ENCODE peak calls at places on chromosomes 1 and 21, in five cellular contexts. U, W, B, Z and A are unnamed samples.

GRCh38 chr1:87331319-87332269 is 2.9 kb downstream of the LMO4 start:
- DNase-seq in Z (peak; percentile 96), B (peak; percentile 93), U (peak; percentile 77), W (no peak), A (no peak)

GRCh38 chr1:106268070-106268469 is 788.4 kb upstream of the PRMT6 start:
- DNase-seq in B (no peak), Z (no peak), U (peak; percentile 36), W (no peak), A (no peak)

GRCh38 chr1:191025896-191026642 is 548.4 kb upstream of the BRINP3 start:
- DNase-seq in B (no peak), Z (no peak), W (no peak), U (no peak), A (no peak)

GRCh38 chr1:32647308-32648134 is 2.8 kb downstream of the ZBTB8OS start:
- DNase-seq in B (no peak), Z (no peak), W (no peak), U (no peak), A (no peak)

GRCh38 chr1:110161165-110161564 is 10.9 kb downstream of the SLC6A17 start:
- DNase-seq in W (no peak), Z (no peak), B (no peak), U (no peak), A (no peak)

GRCh38 chr1:248416226-248416625 is 13.4 kb downstream of the OR2T1 start:
- DNase-seq in W (no peak), Z (no peak), B (no peak), U (no peak), A (no peak)

GRCh38 chr1:112905420-112906154 is 50.4 kb downstream of the SLC16A1 start:
- DNase-seq in U (no peak), Z (no peak), B (peak; percentile 65), W (no peak), A (no peak)

GRCh38 chr21:36867506-36867905 is 99.0 kb downstream of the HLCS start:
- DNase-seq in Z (peak; percentile 62), U (no peak), W (no peak), B (no peak), A (no peak)

GRCh38 chr21:46124926-46125845 is 27.3 kb downstream of the COL6A2 start:
- DNase-seq in B (peak; percentile 87), W (no peak), Z (no peak), U (no peak), A (no peak)

DNA sequence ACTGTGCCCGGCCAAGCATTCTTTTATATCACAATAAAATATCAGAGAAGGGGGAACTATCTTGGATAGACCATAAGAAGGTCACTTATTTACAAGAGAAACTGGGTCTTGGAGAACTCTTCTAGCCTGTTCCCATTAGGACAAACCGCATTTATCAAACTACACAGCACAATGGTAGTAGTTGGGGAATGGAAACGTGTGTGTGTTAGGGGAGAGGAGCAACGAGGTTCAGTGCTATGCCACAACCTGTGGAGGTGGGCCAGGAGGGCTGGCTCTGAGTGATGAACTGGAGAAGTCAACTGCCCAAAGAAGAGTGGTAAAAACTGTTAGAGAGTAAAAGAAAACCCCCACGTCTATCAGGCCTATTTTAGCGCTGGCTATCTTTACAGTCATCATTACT is 1.6 kb downstream of the DONSON start:
- DNase-seq in U (no peak), W (no peak), B (peak; percentile 80), Z (no peak), A (no peak)
- H3K4me3 ChIP-seq in U (no peak overlapping the region), W (no peak overlapping the region), B (peak overlapping the region; percentile 10), Z (no peak overlapping the region), A (peak overlapping the region; percentile 72)

GRCh38 chr21:33684068-33684467 is 41.8 kb downstream of the ITSN1 start:
- DNase-seq in Z (no peak), B (no peak), U (no peak), W (no peak), A (no peak)
- H3K4me3 ChIP-seq in Z (no peak overlapping the region), B (no peak overlapping the region), U (no peak overlapping the region), W (no peak overlapping the region), A (no peak overlapping the region)

DNA sequence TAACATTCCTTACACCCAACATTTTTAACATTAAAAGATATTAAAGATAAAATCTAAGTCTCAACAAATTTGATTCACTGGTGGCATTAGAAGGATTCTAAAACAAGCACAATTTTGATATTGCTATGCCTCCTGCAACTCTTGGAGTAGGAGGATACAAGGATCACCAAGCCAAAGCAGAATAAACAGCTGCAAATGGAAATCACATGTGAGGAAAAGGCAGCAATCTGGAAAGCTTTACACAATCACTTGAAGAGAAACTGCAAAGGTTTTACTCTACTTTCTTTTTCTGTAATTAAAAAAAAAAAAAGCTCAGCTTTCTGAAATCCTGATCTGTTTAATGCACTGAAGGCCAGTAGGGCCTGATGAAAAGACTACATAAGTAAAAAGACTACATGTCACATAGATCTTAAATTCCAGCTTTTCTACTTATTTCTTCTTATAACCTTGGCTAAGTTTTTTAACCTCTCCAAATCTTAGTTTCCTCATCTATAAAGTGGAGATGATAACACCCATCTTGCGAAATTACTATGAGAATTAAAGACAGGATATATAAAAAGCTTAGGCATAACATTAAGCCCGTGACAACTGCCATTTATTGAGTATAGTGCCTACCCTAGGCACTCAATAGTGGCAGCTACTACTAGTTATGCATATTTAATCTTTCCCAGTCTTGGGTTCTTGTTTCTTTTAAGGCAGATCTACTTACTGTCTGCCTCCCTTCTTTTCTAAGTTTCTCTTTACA is 73.5 kb downstream of the EPS15 start:
- DNase-seq in W (no peak), U (no peak), B (no peak), Z (no peak), A (peak; percentile 19)
- H3K4me3 ChIP-seq in W (no peak overlapping the region), U (no peak overlapping the region), B (no peak overlapping the region), Z (no peak overlapping the region), A (no peak overlapping the region)

GRCh38 chr1:7705908-7706216 is 65.2 kb upstream of the VAMP3 start:
- DNase-seq in U (no peak), Z (no peak), W (no peak), B (no peak), A (no peak)
- H3K4me3 ChIP-seq in U (no peak overlapping the region), Z (peak overlapping the region; percentile 56), W (no peak overlapping the region), B (no peak overlapping the region), A (no peak overlapping the region)

DNA sequence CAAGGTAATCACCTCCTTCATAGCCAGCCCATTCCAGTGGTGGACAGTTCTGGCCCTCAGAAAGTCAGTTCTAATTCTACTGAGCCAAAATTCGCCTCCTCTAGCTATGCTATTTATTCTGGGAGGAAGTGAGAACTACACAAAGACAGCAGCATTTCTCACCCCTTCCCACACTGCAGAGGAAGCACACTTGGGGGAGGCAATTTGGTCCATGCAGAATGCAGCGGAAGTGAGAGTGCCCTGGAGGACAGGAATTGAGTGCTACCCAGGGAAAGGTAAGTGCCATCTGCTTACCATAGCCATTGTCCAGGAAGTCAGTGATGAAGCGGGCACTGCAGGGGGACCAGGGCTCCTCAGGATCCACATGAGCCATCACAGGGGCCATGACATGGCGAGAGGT is 3.7 kb downstream of the ADAMTS4 start:
- DNase-seq in B (no peak), W (no peak), U (no peak), Z (no peak), A (no peak)
- H3K4me3 ChIP-seq in B (no peak overlapping the region), W (no peak overlapping the region), U (no peak overlapping the region), Z (no peak overlapping the region), A (no peak overlapping the region)

GRCh38 chr1:183633676-183634343 is 1.8 kb downstream of the ARPC5 start:
- DNase-seq in U (peak; percentile 57), B (peak; percentile 85), W (peak; percentile 77), Z (no peak), A (peak; percentile 89)
- H3K4me3 ChIP-seq in U (peak overlapping the region; percentile 78), B (peak overlapping the region; percentile 93), W (peak overlapping the region; percentile 86), Z (peak overlapping the region; percentile 95), A (peak overlapping the region; percentile 85)

GRCh38 chr1:29802181-29803068 is 566.1 kb downstream of the PTPRU start:
- DNase-seq in U (no peak), B (no peak), W (no peak), Z (peak; percentile 80), A (no peak)
- H3K4me3 ChIP-seq in U (no peak overlapping the region), B (no peak overlapping the region), W (no peak overlapping the region), Z (no peak overlapping the region), A (no peak overlapping the region)

GRCh38 chr1:35717911-35718476 is 690 bp downstream of the C1orf216 start:
- DNase-seq in W (peak; percentile 17), Z (no peak), B (peak; percentile 95), U (peak; percentile 18), A (no peak)

GRCh38 chr1:35715568-35716002 is 3.1 kb downstream of the C1orf216 start:
- DNase-seq in B (peak; percentile 98), Z (no peak), U (peak; percentile 67), W (no peak), A (peak; percentile 63)

GRCh38 chr1:35718492-35719336 is at the start of gene C1orf216:
- DNase-seq in Z (no peak), U (peak; percentile 60), B (peak; percentile 97), W (peak; percentile 24), A (peak; percentile 42)

DNA sequence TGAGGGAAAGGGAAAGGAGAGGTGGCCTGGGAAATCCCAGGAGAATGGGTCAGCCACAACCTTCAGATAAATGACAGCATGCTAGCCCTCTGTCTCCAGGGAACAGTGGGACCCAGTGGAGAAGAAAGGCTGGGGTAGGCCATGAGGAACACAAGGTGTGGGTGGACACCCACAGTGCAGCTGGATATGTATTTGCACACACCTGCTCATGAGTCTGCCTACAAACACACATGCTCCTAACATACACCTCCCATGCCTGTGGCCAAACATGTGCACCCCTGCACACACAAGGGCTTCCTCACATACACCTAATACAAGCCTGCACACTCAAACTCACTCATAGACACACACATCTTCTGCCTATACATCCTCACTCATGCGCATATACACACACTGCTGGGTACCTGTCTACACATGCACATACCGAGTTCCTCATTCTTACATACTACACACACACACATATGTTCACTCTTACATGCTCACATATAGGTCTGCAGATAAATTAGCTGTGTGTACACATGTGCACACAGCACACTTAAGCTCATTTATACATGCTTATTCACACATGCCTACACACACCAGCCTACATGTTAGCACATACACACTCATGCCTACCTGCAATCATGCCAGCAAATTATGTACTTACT is 3.6 kb downstream of the C1orf216 start:
- DNase-seq in W (no peak), B (no peak), Z (no peak), U (no peak), A (no peak)
- H3K4me3 ChIP-seq in W (no peak overlapping the region), B (no peak overlapping the region), Z (no peak overlapping the region), U (no peak overlapping the region), A (no peak overlapping the region)

GRCh38 chr1:3350441-3351261 is 103.8 kb upstream of the ARHGEF16 start:
- DNase-seq in U (no peak), Z (no peak), B (peak; percentile 97), W (no peak), A (no peak)
- H3K4me3 ChIP-seq in U (no peak overlapping the region), Z (no peak overlapping the region), B (peak overlapping the region; percentile 25), W (no peak overlapping the region), A (no peak overlapping the region)

GRCh38 chr1:221891708-221892107 is 149.8 kb upstream of the DUSP10 start:
- DNase-seq in U (no peak), Z (peak; percentile 88), B (no peak), W (no peak), A (no peak)
- H3K4me3 ChIP-seq in U (no peak overlapping the region), Z (no peak overlapping the region), B (no peak overlapping the region), W (no peak overlapping the region), A (no peak overlapping the region)